ENCODE peak calls at places on chromosomes 16 and 17, in eight cellular contexts. One of them, this sample, is unnamed.

GRCh38 chr16:63652091-63652490 is 1469.8 kb downstream of the CDH11 start:
- DNase-seq in NCI-H1417: no peak
- DNase-seq in Right ventricle myocardium superior: no peak
- DNase-seq in ELF-1: no peak
- DNase-seq in T-helper 22 cell: no peak
- DNase-seq in GM10248: no peak
- DNase-seq in skeletal muscle cell: no peak
- DNase-seq in lung: no peak
- DNase-seq in this sample: no peak

GRCh38 chr16:64654137-64654652 is 467.7 kb downstream of the CDH11 start:
- DNase-seq in lung: no peak
- DNase-seq in NCI-H1417: no peak
- DNase-seq in ELF-1: no peak
- DNase-seq in T-helper 22 cell: no peak
- DNase-seq in Right ventricle myocardium superior: no peak
- DNase-seq in GM10248: no peak
- DNase-seq in skeletal muscle cell: peak; percentile 1
- DNase-seq in this sample: peak; percentile 78

GRCh38 chr17:51200295-51200694 is 34.1 kb downstream of the NME2 start:
- DNase-seq in T-helper 22 cell: peak; percentile 7
- DNase-seq in GM10248: no peak
- DNase-seq in NCI-H1417: no peak
- DNase-seq in ELF-1: no peak
- DNase-seq in Right ventricle myocardium superior: no peak
- DNase-seq in lung: no peak
- DNase-seq in skeletal muscle cell: no peak
- DNase-seq in this sample: no peak

GRCh38 chr17:79809530-79810137 is 12.8 kb upstream of the CBX8 start:
- DNase-seq in NCI-H1417: peak; percentile 78
- DNase-seq in GM10248: no peak
- DNase-seq in ELF-1: no peak
- DNase-seq in skeletal muscle cell: no peak
- DNase-seq in Right ventricle myocardium superior: no peak
- DNase-seq in lung: no peak
- DNase-seq in T-helper 22 cell: no peak
- DNase-seq in this sample: no peak

GRCh38 chr17:38571833-38572274 is 33.9 kb downstream of the SRCIN1 start:
- DNase-seq in NCI-H1417: peak; percentile 20
- DNase-seq in Right ventricle myocardium superior: no peak
- DNase-seq in skeletal muscle cell: no peak
- DNase-seq in T-helper 22 cell: no peak
- DNase-seq in lung: no peak
- DNase-seq in GM10248: peak; percentile 53
- DNase-seq in ELF-1: no peak
- DNase-seq in this sample: no peak

GRCh38 chr17:31269178-31269577 is 27.9 kb downstream of the OMG start:
- DNase-seq in ELF-1: no peak
- DNase-seq in Right ventricle myocardium superior: no peak
- DNase-seq in skeletal muscle cell: no peak
- DNase-seq in T-helper 22 cell: no peak
- DNase-seq in GM10248: no peak
- DNase-seq in NCI-H1417: no peak
- DNase-seq in lung: no peak
- DNase-seq in this sample: no peak

GRCh38 chr17:80481284-80482057 is 5.1 kb upstream of the NPTX1 start:
- DNase-seq in ELF-1: no peak
- DNase-seq in skeletal muscle cell: no peak
- DNase-seq in T-helper 22 cell: no peak
- DNase-seq in lung: no peak
- DNase-seq in NCI-H1417: no peak
- DNase-seq in Right ventricle myocardium superior: no peak
- DNase-seq in GM10248: no peak
- DNase-seq in this sample: no peak

GRCh38 chr16:83348991-83349390 is 458.8 kb upstream of the HSBP1 start:
- DNase-seq in skeletal muscle cell: no peak
- DNase-seq in T-helper 22 cell: no peak
- DNase-seq in lung: no peak
- DNase-seq in GM10248: no peak
- DNase-seq in NCI-H1417: no peak
- DNase-seq in Right ventricle myocardium superior: no peak
- DNase-seq in ELF-1: no peak
- DNase-seq in this sample: no peak

GRCh38 chr17:68184816-68185436 is 62.9 kb upstream of the AMZ2 start:
- DNase-seq in T-helper 22 cell: peak; percentile 54
- DNase-seq in GM10248: peak; percentile 76
- DNase-seq in NCI-H1417: no peak
- DNase-seq in skeletal muscle cell: no peak
- DNase-seq in lung: no peak
- DNase-seq in Right ventricle myocardium superior: no peak
- DNase-seq in ELF-1: no peak
- DNase-seq in this sample: no peak

GRCh38 chr16:2178321-2179106 is 17.9 kb downstream of the CASKIN1 start:
- DNase-seq in skeletal muscle cell: no peak
- DNase-seq in T-helper 22 cell: peak; percentile 21
- DNase-seq in lung: no peak
- DNase-seq in GM10248: no peak
- DNase-seq in ELF-1: peak; percentile 82
- DNase-seq in Right ventricle myocardium superior: no peak
- DNase-seq in NCI-H1417: no peak
- DNase-seq in this sample: no peak

GRCh38 chr17:2959371-2960130 is 103.9 kb downstream of the OR1D5 start:
- DNase-seq in GM10248: no peak
- DNase-seq in T-helper 22 cell: no peak
- DNase-seq in Right ventricle myocardium superior: no peak
- DNase-seq in skeletal muscle cell: no peak
- DNase-seq in ELF-1: no peak
- DNase-seq in lung: no peak
- DNase-seq in NCI-H1417: no peak
- DNase-seq in this sample: no peak

GRCh38 chr17:71496552-71496951 is 624.3 kb upstream of the SOX9 start:
- DNase-seq in T-helper 22 cell: no peak
- DNase-seq in skeletal muscle cell: peak; percentile 51
- DNase-seq in GM10248: no peak
- DNase-seq in lung: no peak
- DNase-seq in NCI-H1417: no peak
- DNase-seq in Right ventricle myocardium superior: no peak
- DNase-seq in ELF-1: no peak
- DNase-seq in this sample: peak; percentile 79

GRCh38 chr17:78818932-78819331 is 21.7 kb downstream of the USP36 start:
- DNase-seq in Right ventricle myocardium superior: peak; percentile 49
- DNase-seq in skeletal muscle cell: no peak
- DNase-seq in NCI-H1417: no peak
- DNase-seq in ELF-1: no peak
- DNase-seq in GM10248: no peak
- DNase-seq in T-helper 22 cell: peak; percentile 63
- DNase-seq in lung: no peak
- DNase-seq in this sample: peak; percentile 28

GRCh38 chr17:79836952-79837887 is 2.0 kb downstream of the CBX4 start:
- DNase-seq in NCI-H1417: no peak
- DNase-seq in ELF-1: peak; percentile 46
- DNase-seq in skeletal muscle cell: no peak
- DNase-seq in GM10248: peak; percentile 76
- DNase-seq in lung: peak; percentile 92
- DNase-seq in Right ventricle myocardium superior: peak; percentile 87
- DNase-seq in T-helper 22 cell: no peak
- DNase-seq in this sample: peak; percentile 86

GRCh38 chr17:32876414-32877163 is at the start of gene MYO1D:
- DNase-seq in T-helper 22 cell: peak; percentile 52
- DNase-seq in NCI-H1417: peak; percentile 83
- DNase-seq in GM10248: peak; percentile 70
- DNase-seq in Right ventricle myocardium superior: peak; percentile 56
- DNase-seq in skeletal muscle cell: no peak
- DNase-seq in ELF-1: peak; percentile 66
- DNase-seq in lung: peak; percentile 70
- DNase-seq in this sample: no peak

GRCh38 chr17:18958611-18959010 is 6.6 kb downstream of the SLC5A10 start:
- DNase-seq in ELF-1: no peak
- DNase-seq in T-helper 22 cell: no peak
- DNase-seq in GM10248: no peak
- DNase-seq in NCI-H1417: no peak
- DNase-seq in lung: no peak
- DNase-seq in skeletal muscle cell: no peak
- DNase-seq in Right ventricle myocardium superior: peak; percentile 18
- DNase-seq in this sample: no peak

GRCh38 chr17:79784353-79785016 is 6.5 kb downstream of the CBX2 start:
- DNase-seq in NCI-H1417: no peak
- DNase-seq in T-helper 22 cell: no peak
- DNase-seq in Right ventricle myocardium superior: no peak
- DNase-seq in skeletal muscle cell: no peak
- DNase-seq in GM10248: no peak
- DNase-seq in ELF-1: no peak
- DNase-seq in lung: no peak
- DNase-seq in this sample: no peak

GRCh38 chr17:61848247-61848646 is 15.1 kb downstream of the BRIP1 start:
- DNase-seq in NCI-H1417: no peak
- DNase-seq in GM10248: no peak
- DNase-seq in T-helper 22 cell: no peak
- DNase-seq in ELF-1: no peak
- DNase-seq in skeletal muscle cell: no peak
- DNase-seq in Right ventricle myocardium superior: no peak
- DNase-seq in lung: no peak
- DNase-seq in this sample: no peak

GRCh38 chr17:12316021-12316420 is 295.3 kb downstream of the MAP2K4 start:
- DNase-seq in Right ventricle myocardium superior: no peak
- DNase-seq in skeletal muscle cell: no peak
- DNase-seq in T-helper 22 cell: no peak
- DNase-seq in lung: no peak
- DNase-seq in NCI-H1417: no peak
- DNase-seq in GM10248: no peak
- DNase-seq in ELF-1: no peak
- DNase-seq in this sample: no peak

GRCh38 chr17:16258916-16259315 is 41.9 kb downstream of the PIGL start:
- DNase-seq in T-helper 22 cell: no peak
- DNase-seq in NCI-H1417: no peak
- DNase-seq in lung: no peak
- DNase-seq in GM10248: no peak
- DNase-seq in Right ventricle myocardium superior: no peak
- DNase-seq in skeletal muscle cell: peak; percentile 66
- DNase-seq in ELF-1: no peak
- DNase-seq in this sample: no peak

GRCh38 chr17:8223356-8224063 is 13.1 kb upstream of the AURKB start:
- DNase-seq in NCI-H1417: peak; percentile 74
- DNase-seq in ELF-1: peak; percentile 83
- DNase-seq in T-helper 22 cell: peak; percentile 18
- DNase-seq in GM10248: peak; percentile 60
- DNase-seq in Right ventricle myocardium superior: peak; percentile 83
- DNase-seq in lung: peak; percentile 68
- DNase-seq in skeletal muscle cell: no peak
- DNase-seq in this sample: peak; percentile 73